ENCODE peak calls at places on chromosomes 6 and 20, in six cellular contexts. O, A, B, E, Z and C are unnamed samples.

GRCh38 chr6:68642081-68642480 is 7.0 kb downstream of the ADGRB3 start:
- DNase-seq in O (no peak), A (no peak), B (no peak), E (no peak), Z (no peak), C (no peak)

GRCh38 chr6:36595168-36595818 is 1.1 kb downstream of the SRSF3 start:
- DNase-seq in O (no peak), A (no peak), B (peak), E (no peak), Z (no peak), C (peak)

GRCh38 chr6:3334579-3334978 is 75.8 kb downstream of the PSMG4 start:
- DNase-seq in O (no peak), A (no peak), B (no peak), E (no peak), Z (peak), C (peak)

GRCh38 chr6:114342086-114342825 is 567 bp downstream of the HS3ST5 start:
- DNase-seq in O (peak), A (peak), B (no peak), E (no peak), Z (no peak), C (peak)

GRCh38 chr6:93848011-93848620 is 428.8 kb upstream of the EPHA7 start:
- DNase-seq in O (no peak), A (no peak), B (no peak), E (no peak), Z (no peak), C (peak)

GRCh38 chr20:17442588-17442987 is 88.6 kb downstream of the BFSP1 start:
- DNase-seq in O (no peak), A (no peak), B (no peak), E (no peak), Z (no peak), C (peak)

GRCh38 chr6:36493859-36494258 is 51.1 kb downstream of the KCTD20 start:
- DNase-seq in O (no peak), A (no peak), B (no peak), E (no peak), Z (no peak), C (no peak)

GRCh38 chr6:160004018-160004417 is 35.1 kb downstream of the IGF2R start:
- DNase-seq in O (no peak), A (no peak), B (no peak), E (no peak), Z (no peak), C (peak)

GRCh38 chr6:89582669-89583325 is 55.8 kb downstream of the LYRM2 start:
- DNase-seq in O (no peak), A (no peak), B (no peak), E (no peak), Z (peak), C (peak)